ENCODE peak calls at places on chromosomes 13 and 19, in six cellular contexts. One of them, this sample, is unnamed.
A peak's percentile ranks its signal among the peaks of the same experiment; 100 is the strongest.

GRCh38 chr13:45518525-45519235 is 53.9 kb downstream of the COG3 start:
- DNase-seq in retinal pigment epithelial cell: no peak
- DNase-seq in AG04450: peak; percentile 38
- DNase-seq in IMR-90: peak; percentile 90
- DNase-seq in B cell: no peak
- DNase-seq in Peyer's patch: no peak
- DNase-seq in this sample: no peak

GRCh38 chr19:47272448-47273312 is 2.0 kb upstream of the INAFM1 start:
- DNase-seq in Peyer's patch: peak; percentile 39
- DNase-seq in IMR-90: no peak
- DNase-seq in B cell: peak; percentile 75
- DNase-seq in retinal pigment epithelial cell: peak; percentile 81
- DNase-seq in AG04450: no peak
- DNase-seq in this sample: no peak

GRCh38 chr13:78601124-78601885 is 2.0 kb downstream of the POU4F1 start:
- DNase-seq in Peyer's patch: no peak
- DNase-seq in retinal pigment epithelial cell: no peak
- DNase-seq in IMR-90: peak; percentile 7
- DNase-seq in B cell: peak; percentile 56
- DNase-seq in AG04450: no peak
- DNase-seq in this sample: no peak

GRCh38 chr13:110759710-110760109 is 46.2 kb downstream of the ING1 start:
- DNase-seq in retinal pigment epithelial cell: no peak
- DNase-seq in B cell: no peak
- DNase-seq in IMR-90: peak; percentile 87
- DNase-seq in AG04450: no peak
- DNase-seq in Peyer's patch: no peak
- DNase-seq in this sample: no peak

GRCh38 chr19:38049105-38049649 is 142.2 kb downstream of the SIPA1L3 start:
- DNase-seq in AG04450: no peak
- DNase-seq in retinal pigment epithelial cell: no peak
- DNase-seq in B cell: peak; percentile 65
- DNase-seq in Peyer's patch: peak; percentile 72
- DNase-seq in IMR-90: no peak
- DNase-seq in this sample: peak; percentile 82

GRCh38 chr19:42424345-42424707 is 2.9 kb downstream of the LIPE start:
- DNase-seq in B cell: no peak
- DNase-seq in AG04450: no peak
- DNase-seq in Peyer's patch: no peak
- DNase-seq in retinal pigment epithelial cell: no peak
- DNase-seq in IMR-90: no peak
- DNase-seq in this sample: no peak

GRCh38 chr13:112638157-112638750 is 50.3 kb upstream of the TUBGCP3 start:
- DNase-seq in retinal pigment epithelial cell: no peak
- DNase-seq in AG04450: no peak
- DNase-seq in Peyer's patch: no peak
- DNase-seq in B cell: no peak
- DNase-seq in IMR-90: no peak
- DNase-seq in this sample: no peak

GRCh38 chr13:106905380-106906259 is 337.7 kb upstream of the ARGLU1 start:
- DNase-seq in B cell: no peak
- DNase-seq in retinal pigment epithelial cell: no peak
- DNase-seq in Peyer's patch: no peak
- DNase-seq in IMR-90: no peak
- DNase-seq in AG04450: no peak
- DNase-seq in this sample: no peak

GRCh38 chr19:46803555-46803954 is 15.2 kb upstream of the SLC1A5 start:
- DNase-seq in IMR-90: no peak
- DNase-seq in AG04450: no peak
- DNase-seq in Peyer's patch: no peak
- DNase-seq in retinal pigment epithelial cell: no peak
- DNase-seq in B cell: no peak
- DNase-seq in this sample: no peak

GRCh38 chr19:10353793-10354391 is 14.5 kb upstream of the ICAM3 start:
- DNase-seq in IMR-90: peak; percentile 17
- DNase-seq in AG04450: no peak
- DNase-seq in Peyer's patch: no peak
- DNase-seq in retinal pigment epithelial cell: no peak
- DNase-seq in B cell: peak; percentile 39
- DNase-seq in this sample: peak; percentile 17

GRCh38 chr13:28145049-28145448 is 6.7 kb downstream of the PAN3 start:
- DNase-seq in Peyer's patch: no peak
- DNase-seq in IMR-90: no peak
- DNase-seq in B cell: no peak
- DNase-seq in retinal pigment epithelial cell: no peak
- DNase-seq in AG04450: no peak
- DNase-seq in this sample: no peak

GRCh38 chr13:101640797-101641400 is 188.4 kb downstream of the ITGBL1 start:
- DNase-seq in retinal pigment epithelial cell: peak; percentile 62
- DNase-seq in B cell: no peak
- DNase-seq in IMR-90: peak; percentile 78
- DNase-seq in Peyer's patch: no peak
- DNase-seq in AG04450: peak; percentile 18
- DNase-seq in this sample: no peak

GRCh38 chr19:30754162-30754561 is 382.0 kb downstream of the ZNF536 start:
- DNase-seq in AG04450: no peak
- DNase-seq in B cell: no peak
- DNase-seq in IMR-90: no peak
- DNase-seq in retinal pigment epithelial cell: no peak
- DNase-seq in Peyer's patch: no peak
- DNase-seq in this sample: no peak

GRCh38 chr19:35714601-35715354 is 3.0 kb upstream of the KMT2B start:
- DNase-seq in B cell: no peak
- DNase-seq in AG04450: no peak
- DNase-seq in Peyer's patch: peak; percentile 48
- DNase-seq in IMR-90: no peak
- DNase-seq in retinal pigment epithelial cell: no peak
- DNase-seq in this sample: no peak

GRCh38 chr13:112066624-112067004 is 335 bp upstream of the SOX1 start:
- DNase-seq in Peyer's patch: no peak
- DNase-seq in retinal pigment epithelial cell: no peak
- DNase-seq in AG04450: no peak
- DNase-seq in B cell: peak; percentile 72
- DNase-seq in IMR-90: no peak
- DNase-seq in this sample: no peak

GRCh38 chr13:23510979-23511735 is 59.1 kb upstream of the TNFRSF19 start:
- DNase-seq in Peyer's patch: no peak
- DNase-seq in retinal pigment epithelial cell: no peak
- DNase-seq in AG04450: no peak
- DNase-seq in IMR-90: peak; percentile 75
- DNase-seq in B cell: no peak
- DNase-seq in this sample: peak; percentile 52

GRCh38 chr19:30540671-30541210 is 168.6 kb downstream of the ZNF536 start:
- DNase-seq in AG04450: no peak
- DNase-seq in retinal pigment epithelial cell: no peak
- DNase-seq in IMR-90: no peak
- DNase-seq in Peyer's patch: no peak
- DNase-seq in B cell: no peak
- DNase-seq in this sample: no peak

GRCh38 chr19:47707135-47707925 is 5.9 kb upstream of the EHD2 start:
- DNase-seq in AG04450: no peak
- DNase-seq in IMR-90: peak; percentile 75
- DNase-seq in Peyer's patch: peak; percentile 56
- DNase-seq in retinal pigment epithelial cell: no peak
- DNase-seq in B cell: no peak
- DNase-seq in this sample: peak; percentile 82

GRCh38 chr19:3440082-3440481 is 40.2 kb downstream of the SMIM24 start:
- DNase-seq in IMR-90: no peak
- DNase-seq in AG04450: no peak
- DNase-seq in B cell: peak; percentile 75
- DNase-seq in Peyer's patch: peak; percentile 32
- DNase-seq in retinal pigment epithelial cell: no peak
- DNase-seq in this sample: peak; percentile 81

GRCh38 chr13:43799191-43799590 is 12.4 kb upstream of the ENOX1 start:
- DNase-seq in AG04450: no peak
- DNase-seq in IMR-90: peak; percentile 7
- DNase-seq in B cell: no peak
- DNase-seq in Peyer's patch: no peak
- DNase-seq in retinal pigment epithelial cell: no peak
- DNase-seq in this sample: no peak

GRCh38 chr19:2055871-2056809 is 5.1 kb upstream of the MKNK2 start:
- DNase-seq in IMR-90: peak; percentile 64
- DNase-seq in Peyer's patch: peak; percentile 60
- DNase-seq in AG04450: no peak
- DNase-seq in B cell: no peak
- DNase-seq in retinal pigment epithelial cell: no peak
- DNase-seq in this sample: no peak

GRCh38 chr19:3176715-3177501 is 1.7 kb upstream of the S1PR4 start:
- DNase-seq in Peyer's patch: peak; percentile 32
- DNase-seq in retinal pigment epithelial cell: peak; percentile 71
- DNase-seq in IMR-90: peak; percentile 67
- DNase-seq in B cell: peak; percentile 30
- DNase-seq in AG04450: no peak
- DNase-seq in this sample: peak; percentile 50

DNA sequence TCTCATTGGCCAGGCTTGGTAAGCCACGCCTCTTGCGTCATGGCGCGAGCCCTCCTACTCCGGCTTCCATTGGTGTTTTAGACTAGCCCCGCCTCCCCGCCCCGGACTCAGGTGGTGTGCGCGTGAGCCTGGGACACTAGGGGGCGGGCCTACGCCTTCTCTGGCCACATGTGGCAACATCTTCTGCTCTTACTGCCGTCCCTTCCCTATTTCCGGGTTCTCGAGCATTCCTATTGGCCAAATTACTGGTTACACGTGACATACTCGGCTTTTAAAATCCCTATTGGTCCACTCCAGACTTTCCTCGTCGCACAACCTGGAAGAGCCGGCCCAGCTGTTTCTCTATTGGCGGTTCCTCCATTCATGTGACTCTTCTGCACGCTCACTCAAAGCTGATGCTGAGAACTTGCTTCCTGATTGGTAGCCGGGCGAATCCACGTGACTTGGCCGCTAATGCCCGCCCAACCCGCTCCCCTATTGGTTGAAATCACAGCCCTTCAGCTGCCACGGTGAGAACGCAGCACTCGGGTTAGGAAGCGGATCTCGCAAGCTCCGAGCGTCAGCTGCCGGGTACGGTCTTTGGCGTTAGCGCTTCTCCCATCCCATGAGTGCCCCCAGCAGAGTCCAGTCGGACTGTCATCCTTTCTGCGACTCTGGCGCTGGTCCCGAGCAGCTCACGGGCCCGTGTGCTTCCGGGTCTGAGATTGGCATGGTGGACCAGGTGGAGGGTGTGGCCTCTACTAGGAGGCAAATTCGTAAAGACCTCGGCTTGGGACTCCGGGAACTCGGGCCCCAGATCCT is at the start of gene BLOC1S3:
- DNase-seq in IMR-90: peak; percentile 100
- DNase-seq in Peyer's patch: peak; percentile 100
- DNase-seq in retinal pigment epithelial cell: peak; percentile 100
- DNase-seq in B cell: peak; percentile 95
- DNase-seq in AG04450: peak; percentile 100
- DNase-seq in this sample: peak; percentile 98
- TF ChIP-seq CTCF in IMR-90: peak; percentile 55
- TF ChIP-seq CTCF in Peyer's patch: peak; percentile 26
- TF ChIP-seq CTCF in retinal pigment epithelial cell: peak; percentile 36
- TF ChIP-seq CTCF in B cell: peak; percentile 38
- TF ChIP-seq CTCF in AG04450: peak; percentile 36
- TF ChIP-seq CTCF in this sample: no peak

GRCh38 chr13:39783051-39783450 is 127.6 kb downstream of the COG6 start:
- DNase-seq in AG04450: no peak
- DNase-seq in Peyer's patch: no peak
- DNase-seq in B cell: no peak
- DNase-seq in retinal pigment epithelial cell: no peak
- DNase-seq in IMR-90: no peak
- DNase-seq in this sample: no peak
- TF ChIP-seq CTCF in AG04450: no peak
- TF ChIP-seq CTCF in Peyer's patch: no peak
- TF ChIP-seq CTCF in B cell: no peak
- TF ChIP-seq CTCF in retinal pigment epithelial cell: no peak
- TF ChIP-seq CTCF in IMR-90: no peak
- TF ChIP-seq CTCF in this sample: no peak

DNA sequence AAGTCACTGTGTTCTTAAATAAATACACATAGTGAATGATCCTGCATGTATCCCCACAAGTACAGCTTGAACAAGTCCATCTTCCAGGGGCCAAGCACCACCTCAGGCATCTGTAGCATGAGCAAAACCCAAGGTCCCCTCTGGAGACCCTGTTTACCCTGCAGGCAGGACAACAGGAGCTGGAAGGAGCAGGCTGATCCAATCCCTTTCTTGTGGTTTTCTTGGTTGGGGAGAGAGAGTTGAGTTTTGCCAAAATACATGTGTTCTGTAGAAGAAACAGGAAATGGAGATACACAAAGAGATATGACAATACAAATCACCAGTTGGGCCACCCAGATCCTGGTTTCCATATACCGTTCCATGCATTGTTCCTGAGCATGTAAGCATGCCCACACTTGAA is 92.8 kb downstream of the SHISA2 start:
- DNase-seq in retinal pigment epithelial cell: no peak
- DNase-seq in B cell: no peak
- DNase-seq in IMR-90: no peak
- DNase-seq in Peyer's patch: no peak
- DNase-seq in AG04450: no peak
- DNase-seq in this sample: no peak
- TF ChIP-seq CTCF in retinal pigment epithelial cell: no peak
- TF ChIP-seq CTCF in B cell: no peak
- TF ChIP-seq CTCF in IMR-90: no peak
- TF ChIP-seq CTCF in Peyer's patch: no peak
- TF ChIP-seq CTCF in AG04450: no peak
- TF ChIP-seq CTCF in this sample: no peak

DNA sequence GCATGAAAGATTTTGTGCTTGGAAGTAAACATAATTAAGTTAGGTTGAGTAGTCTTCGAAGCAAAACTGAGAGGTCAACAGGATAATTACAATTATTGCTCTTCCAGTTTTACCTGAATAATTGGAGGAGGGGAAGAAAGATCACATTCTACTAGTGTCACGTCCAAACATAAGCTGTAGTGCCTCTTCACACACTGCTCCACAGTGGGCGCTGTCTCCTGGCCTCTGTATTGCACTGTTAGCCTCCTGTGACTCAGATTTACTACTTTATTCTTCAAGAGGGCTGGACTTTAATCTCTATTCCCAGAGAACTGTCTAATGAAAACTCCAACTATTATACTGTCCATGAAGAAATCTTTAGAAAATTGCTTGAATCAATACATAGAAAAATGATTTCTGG is 62.9 kb downstream of the TRPC4 start:
- DNase-seq in Peyer's patch: no peak
- DNase-seq in B cell: no peak
- DNase-seq in AG04450: no peak
- DNase-seq in IMR-90: no peak
- DNase-seq in retinal pigment epithelial cell: no peak
- DNase-seq in this sample: no peak
- TF ChIP-seq CTCF in Peyer's patch: no peak
- TF ChIP-seq CTCF in B cell: no peak
- TF ChIP-seq CTCF in AG04450: no peak
- TF ChIP-seq CTCF in IMR-90: no peak
- TF ChIP-seq CTCF in retinal pigment epithelial cell: no peak
- TF ChIP-seq CTCF in this sample: no peak

This sample was measured in GM13977.